ENCODE peak calls at places on chromosomes 2 and 18, in nine cellular contexts. One of them, this sample, is unnamed.
A peak's percentile ranks its signal among the peaks of the same experiment; 100 is the strongest.

GRCh38 chr2:8304821-8305766 is 376.8 kb upstream of the ID2 start:
- DNase-seq in SJSA1: no peak
- DNase-seq in H9: peak; percentile 16
- DNase-seq in HCT116: no peak
- DNase-seq in right cardiac atrium: no peak
- DNase-seq in GM23248: no peak
- DNase-seq in GM23338: no peak
- DNase-seq in RWPE2: no peak
- DNase-seq in neuronal stem cell: no peak
- DNase-seq in this sample: no peak

GRCh38 chr2:12419803-12420202 is 296.9 kb upstream of the TRIB2 start:
- DNase-seq in SJSA1: no peak
- DNase-seq in H9: no peak
- DNase-seq in HCT116: no peak
- DNase-seq in right cardiac atrium: no peak
- DNase-seq in GM23248: no peak
- DNase-seq in GM23338: no peak
- DNase-seq in RWPE2: no peak
- DNase-seq in neuronal stem cell: no peak
- DNase-seq in this sample: no peak

GRCh38 chr18:75977069-75977468 is 518.0 kb downstream of the ZNF516 start:
- DNase-seq in SJSA1: no peak
- DNase-seq in H9: no peak
- DNase-seq in HCT116: no peak
- DNase-seq in right cardiac atrium: no peak
- DNase-seq in GM23248: peak; percentile 43
- DNase-seq in GM23338: no peak
- DNase-seq in RWPE2: no peak
- DNase-seq in neuronal stem cell: no peak
- DNase-seq in this sample: no peak

GRCh38 chr2:209431701-209432100 is 7.9 kb downstream of the MAP2 start:
- DNase-seq in SJSA1: no peak
- DNase-seq in H9: no peak
- DNase-seq in HCT116: no peak
- DNase-seq in right cardiac atrium: no peak
- DNase-seq in GM23248: peak; percentile 73
- DNase-seq in GM23338: no peak
- DNase-seq in RWPE2: no peak
- DNase-seq in neuronal stem cell: no peak
- DNase-seq in this sample: no peak

GRCh38 chr2:37436324-37436723 is 91.9 kb downstream of the QPCT start:
- DNase-seq in SJSA1: no peak
- DNase-seq in H9: no peak
- DNase-seq in HCT116: no peak
- DNase-seq in right cardiac atrium: no peak
- DNase-seq in GM23248: peak; percentile 10
- DNase-seq in GM23338: no peak
- DNase-seq in RWPE2: no peak
- DNase-seq in neuronal stem cell: no peak
- DNase-seq in this sample: no peak

GRCh38 chr2:106096446-106097369 is 97.4 kb downstream of the UXS1 start:
- DNase-seq in SJSA1: no peak
- DNase-seq in H9: no peak
- DNase-seq in HCT116: no peak
- DNase-seq in right cardiac atrium: no peak
- DNase-seq in GM23248: no peak
- DNase-seq in GM23338: no peak
- DNase-seq in RWPE2: no peak
- DNase-seq in neuronal stem cell: no peak
- DNase-seq in this sample: no peak

GRCh38 chr2:175030380-175031271 is 25.4 kb upstream of the CHN1 start:
- DNase-seq in SJSA1: peak; percentile 53
- DNase-seq in H9: peak; percentile 70
- DNase-seq in HCT116: peak; percentile 16
- DNase-seq in right cardiac atrium: no peak
- DNase-seq in GM23248: peak; percentile 67
- DNase-seq in GM23338: peak; percentile 82
- DNase-seq in RWPE2: no peak
- DNase-seq in neuronal stem cell: peak; percentile 15
- DNase-seq in this sample: no peak

GRCh38 chr2:193806088-193806774 is 1611.5 kb upstream of the TMEFF2 start:
- DNase-seq in SJSA1: no peak
- DNase-seq in H9: no peak
- DNase-seq in HCT116: no peak
- DNase-seq in right cardiac atrium: no peak
- DNase-seq in GM23248: no peak
- DNase-seq in GM23338: no peak
- DNase-seq in RWPE2: no peak
- DNase-seq in neuronal stem cell: no peak
- DNase-seq in this sample: no peak

GRCh38 chr2:9950521-9951271 is 797 bp upstream of the GRHL1 start:
- DNase-seq in SJSA1: peak; percentile 65
- DNase-seq in H9: peak; percentile 54
- DNase-seq in HCT116: no peak
- DNase-seq in right cardiac atrium: peak; percentile 71
- DNase-seq in GM23248: peak; percentile 62
- DNase-seq in GM23338: peak; percentile 60
- DNase-seq in RWPE2: no peak
- DNase-seq in neuronal stem cell: peak; percentile 43
- DNase-seq in this sample: peak; percentile 29

GRCh38 chr2:239203443-239204142 is 197.2 kb downstream of the HDAC4 start:
- DNase-seq in SJSA1: no peak
- DNase-seq in H9: no peak
- DNase-seq in HCT116: no peak
- DNase-seq in right cardiac atrium: no peak
- DNase-seq in GM23248: no peak
- DNase-seq in GM23338: no peak
- DNase-seq in RWPE2: no peak
- DNase-seq in neuronal stem cell: no peak
- DNase-seq in this sample: no peak

GRCh38 chr2:2812117-2812516 is 481.0 kb upstream of the MYT1L start:
- DNase-seq in SJSA1: peak; percentile 22
- DNase-seq in H9: no peak
- DNase-seq in HCT116: no peak
- DNase-seq in right cardiac atrium: no peak
- DNase-seq in GM23248: no peak
- DNase-seq in GM23338: no peak
- DNase-seq in RWPE2: no peak
- DNase-seq in neuronal stem cell: no peak
- DNase-seq in this sample: no peak

GRCh38 chr2:106011380-106011779 is 182.7 kb downstream of the UXS1 start:
- DNase-seq in SJSA1: no peak
- DNase-seq in H9: no peak
- DNase-seq in HCT116: no peak
- DNase-seq in right cardiac atrium: no peak
- DNase-seq in GM23248: no peak
- DNase-seq in GM23338: no peak
- DNase-seq in RWPE2: no peak
- DNase-seq in neuronal stem cell: no peak
- DNase-seq in this sample: no peak

GRCh38 chr2:9819551-9819950 is 23.7 kb upstream of the TAF1B start:
- DNase-seq in SJSA1: no peak
- DNase-seq in H9: no peak
- DNase-seq in HCT116: no peak
- DNase-seq in right cardiac atrium: no peak
- DNase-seq in GM23248: no peak
- DNase-seq in GM23338: no peak
- DNase-seq in RWPE2: peak; percentile 49
- DNase-seq in neuronal stem cell: no peak
- DNase-seq in this sample: no peak

GRCh38 chr2:43519711-43520221 is 76.1 kb downstream of the THADA start:
- DNase-seq in SJSA1: peak; percentile 71
- DNase-seq in H9: no peak
- DNase-seq in HCT116: no peak
- DNase-seq in right cardiac atrium: no peak
- DNase-seq in GM23248: peak; percentile 95
- DNase-seq in GM23338: peak; percentile 29
- DNase-seq in RWPE2: no peak
- DNase-seq in neuronal stem cell: no peak
- DNase-seq in this sample: no peak

GRCh38 chr2:65415091-65415490 is 17.3 kb downstream of the SPRED2 start:
- DNase-seq in SJSA1: no peak
- DNase-seq in H9: no peak
- DNase-seq in HCT116: no peak
- DNase-seq in right cardiac atrium: no peak
- DNase-seq in GM23248: no peak
- DNase-seq in GM23338: no peak
- DNase-seq in RWPE2: no peak
- DNase-seq in neuronal stem cell: no peak
- DNase-seq in this sample: no peak

GRCh38 chr2:8737571-8738175 is 55.8 kb downstream of the ID2 start:
- DNase-seq in SJSA1: no peak
- DNase-seq in H9: no peak
- DNase-seq in HCT116: no peak
- DNase-seq in right cardiac atrium: no peak
- DNase-seq in GM23248: peak; percentile 49
- DNase-seq in GM23338: no peak
- DNase-seq in RWPE2: no peak
- DNase-seq in neuronal stem cell: no peak
- DNase-seq in this sample: no peak

GRCh38 chr18:3177902-3178687 is 41.7 kb downstream of the MYOM1 start:
- DNase-seq in SJSA1: no peak
- DNase-seq in H9: no peak
- DNase-seq in HCT116: no peak
- DNase-seq in right cardiac atrium: peak; percentile 80
- DNase-seq in GM23248: no peak
- DNase-seq in GM23338: no peak
- DNase-seq in RWPE2: no peak
- DNase-seq in neuronal stem cell: no peak
- DNase-seq in this sample: peak; percentile 38

DNA sequence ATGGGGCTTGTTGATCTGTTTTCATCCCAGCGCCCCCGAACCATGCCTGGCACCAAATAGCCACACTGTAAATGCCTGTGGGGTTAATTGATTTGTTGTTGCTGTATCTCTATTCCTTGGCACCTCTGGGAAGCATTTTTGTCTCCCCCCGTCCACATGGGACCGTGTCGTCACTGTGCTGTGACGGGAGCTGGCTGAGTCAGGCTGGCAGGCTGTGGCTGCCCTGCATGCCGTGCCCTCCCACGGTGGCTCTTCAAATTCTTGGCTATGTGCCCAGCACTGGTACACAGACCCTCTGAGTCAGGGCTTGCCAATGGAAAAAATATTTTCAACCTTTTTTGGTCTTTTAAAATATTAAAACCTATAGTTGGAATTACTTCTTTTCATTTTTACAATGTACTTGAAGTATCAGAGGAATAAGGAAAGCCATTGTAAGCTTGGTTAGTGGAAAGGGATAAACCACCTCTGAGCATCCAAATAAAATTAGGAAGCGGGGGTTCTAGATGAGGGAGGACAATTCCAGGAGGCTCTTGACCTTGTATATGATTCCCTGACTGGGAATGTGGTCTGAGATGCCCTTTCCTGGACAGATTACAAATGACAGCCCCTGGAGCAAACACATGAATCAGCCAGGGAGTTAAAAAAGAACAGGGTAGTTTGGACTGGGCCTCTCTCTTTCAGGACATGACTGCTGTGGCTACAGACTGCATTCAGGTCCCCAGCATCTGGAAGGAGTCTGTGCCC is 59.4 kb downstream of the DGKD start:
- DNase-seq in SJSA1: peak; percentile 89
- DNase-seq in H9: no peak
- DNase-seq in HCT116: peak; percentile 83
- DNase-seq in right cardiac atrium: peak; percentile 74
- DNase-seq in GM23248: peak; percentile 88
- DNase-seq in GM23338: no peak
- DNase-seq in RWPE2: peak; percentile 90
- DNase-seq in neuronal stem cell: no peak
- DNase-seq in this sample: peak; percentile 64
- H3K4me1 ChIP-seq in SJSA1: peaks cover 43% of the 10 kb centered on the region
- H3K4me1 ChIP-seq in H9: no peaks in the 10 kb centered on the region
- H3K4me1 ChIP-seq in HCT116: peaks cover 66% of the 10 kb centered on the region
- H3K4me1 ChIP-seq in right cardiac atrium: peaks cover 12% of the 10 kb centered on the region
- H3K4me1 ChIP-seq in GM23248: peaks cover 26% of the 10 kb centered on the region
- H3K4me1 ChIP-seq in GM23338: no peaks in the 10 kb centered on the region
- H3K4me1 ChIP-seq in RWPE2: peaks cover 39% of the 10 kb centered on the region
- H3K4me1 ChIP-seq in neuronal stem cell: no peaks in the 10 kb centered on the region
- H3K4me1 ChIP-seq in this sample: peaks cover 64% of the 10 kb centered on the region

GRCh38 chr2:157986761-157987160 is 110.6 kb upstream of the ACVR1 start:
- DNase-seq in SJSA1: no peak
- DNase-seq in H9: no peak
- DNase-seq in HCT116: no peak
- DNase-seq in right cardiac atrium: no peak
- DNase-seq in GM23248: no peak
- DNase-seq in GM23338: no peak
- DNase-seq in RWPE2: no peak
- DNase-seq in neuronal stem cell: no peak
- DNase-seq in this sample: no peak
- H3K27ac ChIP-seq in SJSA1: no peak overlapping the region
- H3K27ac ChIP-seq in H9: no peak overlapping the region
- H3K27ac ChIP-seq in HCT116: no peak overlapping the region
- H3K27ac ChIP-seq in right cardiac atrium: no peak overlapping the region
- H3K27ac ChIP-seq in GM23248: no peak overlapping the region
- H3K27ac ChIP-seq in GM23338: no peak overlapping the region
- H3K27ac ChIP-seq in RWPE2: no peak overlapping the region
- H3K27ac ChIP-seq in neuronal stem cell: no peak overlapping the region
- H3K27ac ChIP-seq in this sample: no peak overlapping the region

DNA sequence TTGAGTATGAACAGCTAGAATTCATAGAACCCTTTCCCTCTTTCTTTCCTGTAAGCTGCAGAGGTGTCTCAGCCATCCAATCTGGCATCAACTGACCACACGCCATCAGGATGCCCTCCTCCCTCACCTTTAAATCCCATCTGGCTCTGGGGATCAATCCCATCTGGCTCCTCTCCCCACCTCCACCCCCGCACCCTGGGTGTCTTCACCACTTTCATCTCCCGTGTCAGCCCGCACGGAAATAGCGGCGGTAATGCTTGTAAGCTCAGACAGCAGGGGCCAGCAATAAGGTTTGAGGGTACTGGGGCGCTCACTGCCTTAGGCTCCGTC is 508 bp upstream of the TUBA4B start:
- DNase-seq in SJSA1: no peak
- DNase-seq in H9: no peak
- DNase-seq in HCT116: no peak
- DNase-seq in right cardiac atrium: no peak
- DNase-seq in GM23248: peak; percentile 52
- DNase-seq in GM23338: no peak
- DNase-seq in RWPE2: no peak
- DNase-seq in neuronal stem cell: no peak
- DNase-seq in this sample: no peak
- H3K4me1 ChIP-seq in SJSA1: peaks cover 31% of the 10 kb centered on the region
- H3K4me1 ChIP-seq in H9: peaks cover 3% of the 10 kb centered on the region
- H3K4me1 ChIP-seq in HCT116: peaks cover 63% of the 10 kb centered on the region
- H3K4me1 ChIP-seq in right cardiac atrium: peaks cover 12% of the 10 kb centered on the region
- H3K4me1 ChIP-seq in GM23248: peaks cover 40% of the 10 kb centered on the region
- H3K4me1 ChIP-seq in GM23338: peaks cover 7% of the 10 kb centered on the region
- H3K4me1 ChIP-seq in RWPE2: peaks cover 43% of the 10 kb centered on the region
- H3K4me1 ChIP-seq in neuronal stem cell: peaks cover 18% of the 10 kb centered on the region
- H3K4me1 ChIP-seq in this sample: peaks cover 70% of the 10 kb centered on the region

DNA sequence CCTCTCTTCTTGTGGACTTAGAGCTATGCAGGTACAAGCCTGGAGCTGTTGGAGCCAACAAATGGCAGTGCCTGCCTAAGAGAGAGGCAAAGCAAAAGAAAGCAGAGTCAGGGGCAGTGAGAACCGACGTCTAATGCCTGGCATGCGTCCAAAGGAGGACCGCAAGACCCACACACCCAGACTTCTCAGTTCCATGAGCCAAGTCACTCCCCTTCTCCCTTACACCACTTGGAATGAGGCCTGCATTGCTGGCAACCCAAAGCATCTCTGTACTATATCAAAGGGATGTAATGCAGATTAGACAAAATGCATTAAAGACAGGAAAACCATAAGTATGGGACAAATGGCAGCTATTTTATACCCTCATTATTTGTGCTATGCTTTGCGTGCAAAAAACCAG is 49.9 kb upstream of the RNU4ATAC start:
- DNase-seq in SJSA1: peak; percentile 75
- DNase-seq in H9: no peak
- DNase-seq in HCT116: no peak
- DNase-seq in right cardiac atrium: peak; percentile 61
- DNase-seq in GM23248: peak; percentile 78
- DNase-seq in GM23338: no peak
- DNase-seq in RWPE2: peak; percentile 70
- DNase-seq in neuronal stem cell: no peak
- DNase-seq in this sample: no peak
- H3K27ac ChIP-seq in SJSA1: no peak overlapping the region
- H3K27ac ChIP-seq in H9: no peak overlapping the region
- H3K27ac ChIP-seq in HCT116: no peak overlapping the region
- H3K27ac ChIP-seq in right cardiac atrium: no peak overlapping the region
- H3K27ac ChIP-seq in GM23248: peak overlapping the region; percentile 42
- H3K27ac ChIP-seq in GM23338: peak overlapping the region; percentile 77
- H3K27ac ChIP-seq in RWPE2: peak overlapping the region; percentile 19
- H3K27ac ChIP-seq in neuronal stem cell: no peak overlapping the region
- H3K27ac ChIP-seq in this sample: peak overlapping the region; percentile 55